ENCODE peak calls at places on chromosomes 1 and 21, in nine cellular contexts. J, M, W, G, I, L, T, D and O are unnamed samples.
A peak's percentile ranks its signal among the peaks of the same experiment; 100 is the strongest.

GRCh38 chr1:226397955-226398636 is 9.8 kb downstream of the PARP1 start:
- DNase-seq in M (no peak), L (no peak), T (no peak), G (no peak), D (no peak), J (no peak), W (no peak), I (no peak), O (no peak)

GRCh38 chr1:53572061-53572801 is 113.0 kb downstream of the DMRTB1 start:
- DNase-seq in W (no peak), G (no peak), T (no peak), M (no peak), J (no peak), L (no peak), D (no peak), I (peak; percentile 21), O (no peak)

GRCh38 chr1:33383974-33384767 is 46.7 kb downstream of the PHC2 start:
- DNase-seq in T (no peak), J (no peak), I (peak; percentile 71), D (no peak), M (no peak), W (no peak), G (no peak), L (no peak), O (no peak)

GRCh38 chr1:15152318-15153183 is 996 bp upstream of the TMEM51 start:
- DNase-seq in D (peak; percentile 37), W (no peak), I (peak; percentile 89), L (no peak), J (peak; percentile 82), G (peak; percentile 55), M (no peak), T (no peak), O (no peak)

GRCh38 chr1:48675251-48675650 is 101.4 kb downstream of the BEND5 start:
- DNase-seq in D (no peak), W (no peak), M (no peak), I (no peak), T (no peak), G (no peak), J (no peak), L (no peak), O (no peak)

GRCh38 chr1:201154389-201155165 is at the start of gene TMEM9:
- DNase-seq in W (peak; percentile 94), M (peak; percentile 96), I (peak; percentile 94), T (peak; percentile 98), G (peak; percentile 98), L (peak; percentile 98), J (peak; percentile 96), D (peak; percentile 68), O (peak; percentile 16)

GRCh38 chr1:97911266-97912215 is 9.3 kb downstream of the DPYD start:
- DNase-seq in L (no peak), I (no peak), W (no peak), G (no peak), D (no peak), J (no peak), T (no peak), M (no peak), O (no peak)

GRCh38 chr1:91894036-91894761 is 8.2 kb upstream of the TGFBR3 start:
- DNase-seq in I (no peak), D (no peak), J (no peak), W (no peak), L (no peak), T (no peak), G (no peak), M (no peak), O (no peak)

GRCh38 chr1:166843769-166844596 is 4.7 kb downstream of the POGK start:
- DNase-seq in D (no peak), M (no peak), I (peak; percentile 16), L (no peak), T (no peak), W (no peak), G (no peak), J (no peak), O (no peak)

GRCh38 chr1:93275634-93276295 is 69.9 kb upstream of the DR1 start:
- DNase-seq in I (no peak), T (no peak), J (no peak), L (no peak), W (no peak), D (no peak), M (no peak), G (no peak), O (no peak)

GRCh38 chr1:94873520-94874351 is 53.2 kb downstream of the CNN3 start:
- DNase-seq in L (no peak), M (no peak), G (no peak), W (no peak), J (no peak), D (no peak), I (peak; percentile 30), T (no peak), O (no peak)

GRCh38 chr21:15283138-15283537 is 218.3 kb upstream of the NRIP1 start:
- DNase-seq in W (no peak), D (no peak), M (no peak), G (no peak), T (no peak), J (no peak), L (no peak), I (no peak), O (no peak)

GRCh38 chr21:38474124-38474523 is 24.2 kb downstream of the ERG start:
- DNase-seq in M (no peak), I (no peak), D (no peak), L (no peak), J (no peak), T (no peak), G (no peak), W (no peak), O (no peak)